ENCODE peak calls at places on chromosomes 7 and 10, in four cellular contexts. One of them, this sample, is unnamed.

GRCh38 chr10:63217120-63217605 is 84.0 kb downstream of the NRBF2 start:
- DNase-seq in IMR-90: peak
- DNase-seq in H9: no peak
- DNase-seq in H1: no peak
- DNase-seq in this sample: peak

GRCh38 chr10:99938563-99938962 is 71.2 kb downstream of the DNMBP start:
- DNase-seq in IMR-90: peak
- DNase-seq in H1: no peak
- DNase-seq in H9: no peak
- DNase-seq in this sample: no peak

GRCh38 chr10:100148353-100149211 is 37.2 kb downstream of the ERLIN1 start:
- DNase-seq in H1: no peak
- DNase-seq in H9: no peak
- DNase-seq in IMR-90: peak
- DNase-seq in this sample: no peak

GRCh38 chr10:108388716-108389115 is 1224.2 kb upstream of the SORCS1 start:
- DNase-seq in H9: no peak
- DNase-seq in H1: no peak
- DNase-seq in IMR-90: no peak
- DNase-seq in this sample: no peak

GRCh38 chr7:16785846-16786245 is 19.0 kb downstream of the AGR2 start:
- DNase-seq in H1: no peak
- DNase-seq in IMR-90: no peak
- DNase-seq in H9: no peak
- DNase-seq in this sample: peak

GRCh38 chr10:29186221-29186620 is 102.6 kb upstream of the LYZL1 start:
- DNase-seq in H1: no peak
- DNase-seq in H9: no peak
- DNase-seq in IMR-90: no peak
- DNase-seq in this sample: no peak

GRCh38 chr7:14504134-14504533 is 398.4 kb downstream of the DGKB start:
- DNase-seq in IMR-90: no peak
- DNase-seq in H1: no peak
- DNase-seq in H9: peak
- DNase-seq in this sample: peak

GRCh38 chr7:151058766-151059361 is 525 bp upstream of the SLC4A2 start:
- DNase-seq in H1: peak
- DNase-seq in H9: peak
- DNase-seq in IMR-90: no peak
- DNase-seq in this sample: peak

GRCh38 chr7:105647591-105647990 is 66.3 kb upstream of the EFCAB10 start:
- DNase-seq in H1: no peak
- DNase-seq in H9: no peak
- DNase-seq in IMR-90: no peak
- DNase-seq in this sample: no peak

GRCh38 chr10:98519936-98520335 is 73.2 kb upstream of the HPS1 start:
- DNase-seq in H1: no peak
- DNase-seq in IMR-90: no peak
- DNase-seq in H9: no peak
- DNase-seq in this sample: no peak

GRCh38 chr7:27346531-27347260 is 104.1 kb downstream of the EVX1 start:
- DNase-seq in IMR-90: peak
- DNase-seq in H9: peak
- DNase-seq in H1: no peak
- DNase-seq in this sample: peak

GRCh38 chr7:97772034-97772891 is 40.4 kb downstream of the TAC1 start:
- DNase-seq in IMR-90: no peak
- DNase-seq in H1: no peak
- DNase-seq in H9: no peak
- DNase-seq in this sample: no peak

GRCh38 chr7:88307412-88307811 is 718 bp upstream of the STEAP4 start:
- DNase-seq in IMR-90: no peak
- DNase-seq in H9: no peak
- DNase-seq in H1: no peak
- DNase-seq in this sample: no peak

GRCh38 chr10:16777473-16778370 is 39.5 kb downstream of the RSU1 start:
- DNase-seq in H9: no peak
- DNase-seq in IMR-90: peak
- DNase-seq in H1: no peak
- DNase-seq in this sample: peak

GRCh38 chr7:15326044-15326644 is 235.7 kb downstream of the AGMO start:
- DNase-seq in H9: no peak
- DNase-seq in IMR-90: peak
- DNase-seq in H1: no peak
- DNase-seq in this sample: peak

GRCh38 chr10:87925570-87925969 is 62.1 kb downstream of the PTEN start:
- DNase-seq in H1: no peak
- DNase-seq in IMR-90: no peak
- DNase-seq in H9: no peak
- DNase-seq in this sample: no peak

GRCh38 chr10:118694848-118695247 is 59.9 kb downstream of the CACUL1 start:
- DNase-seq in IMR-90: peak
- DNase-seq in H9: no peak
- DNase-seq in H1: no peak
- DNase-seq in this sample: no peak

GRCh38 chr10:12597800-12598750 is 248.7 kb downstream of the CAMK1D start:
- DNase-seq in IMR-90: no peak
- DNase-seq in H9: no peak
- DNase-seq in H1: no peak
- DNase-seq in this sample: no peak

GRCh38 chr10:21281765-21282484 is 243.6 kb downstream of the SKIDA1 start:
- DNase-seq in H1: peak
- DNase-seq in H9: peak
- DNase-seq in IMR-90: no peak
- DNase-seq in this sample: peak
- H2AK5ac ChIP-seq in H1: peak
- H2AK5ac ChIP-seq in H9: peak
- H2AK5ac ChIP-seq in IMR-90: no peak
- H2AK5ac ChIP-seq in this sample: peak

GRCh38 chr10:133003195-133003594 is 60.8 kb upstream of the CFAP46 start:
- DNase-seq in H1: no peak
- DNase-seq in IMR-90: no peak
- DNase-seq in H9: no peak
- DNase-seq in this sample: no peak
- H4K5ac ChIP-seq in H1: no peak
- H4K5ac ChIP-seq in IMR-90: no peak
- H4K5ac ChIP-seq in H9: no peak
- H4K5ac ChIP-seq in this sample: no peak

GRCh38 chr10:86661161-86662025 is 6.9 kb upstream of the LDB3 start:
- DNase-seq in H9: no peak
- DNase-seq in H1: no peak
- DNase-seq in IMR-90: peak
- DNase-seq in this sample: no peak

GRCh38 chr10:86664370-86665217 is 3.7 kb upstream of the LDB3 start:
- DNase-seq in IMR-90: no peak
- DNase-seq in H1: no peak
- DNase-seq in H9: no peak
- DNase-seq in this sample: peak

GRCh38 chr10:86663046-86663345 is 5.3 kb upstream of the LDB3 start:
- DNase-seq in H9: peak
- DNase-seq in H1: no peak
- DNase-seq in IMR-90: no peak
- DNase-seq in this sample: peak

GRCh38 chr10:86663576-86664369 is 4.5 kb upstream of the LDB3 start:
- DNase-seq in H1: no peak
- DNase-seq in IMR-90: no peak
- DNase-seq in H9: no peak
- DNase-seq in this sample: no peak

GRCh38 chr10:86662186-86663045 is 5.9 kb upstream of the LDB3 start:
- DNase-seq in H1: no peak
- DNase-seq in H9: no peak
- DNase-seq in IMR-90: no peak
- DNase-seq in this sample: no peak
- H2AK5ac ChIP-seq in H1: no peak
- H2AK5ac ChIP-seq in H9: no peak
- H2AK5ac ChIP-seq in IMR-90: no peak
- H2AK5ac ChIP-seq in this sample: no peak

GRCh38 chr10:8048281-8049008 is 6.0 kb upstream of the GATA3 start:
- DNase-seq in H1: no peak
- DNase-seq in H9: no peak
- DNase-seq in IMR-90: no peak
- DNase-seq in this sample: no peak
- H4K5ac ChIP-seq in H1: no peak
- H4K5ac ChIP-seq in H9: no peak
- H4K5ac ChIP-seq in IMR-90: no peak
- H4K5ac ChIP-seq in this sample: no peak

DNA sequence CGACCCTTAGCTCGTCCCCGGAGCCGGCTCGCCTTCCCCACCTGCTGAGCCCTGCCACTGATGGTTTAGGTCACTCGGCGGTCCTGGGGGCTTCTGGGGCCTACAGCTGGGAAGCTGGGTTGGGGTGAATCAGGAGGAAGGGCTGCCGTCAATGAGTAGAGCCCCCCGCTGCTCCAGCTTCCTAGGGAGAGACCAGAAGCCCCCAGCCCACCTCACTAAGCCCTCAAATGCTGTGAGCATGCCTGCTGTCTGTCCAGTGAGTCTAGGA is 495.6 kb upstream of the FOXK1 start:
- DNase-seq in H1: no peak
- DNase-seq in H9: no peak
- DNase-seq in IMR-90: no peak
- DNase-seq in this sample: no peak
- H2AK5ac ChIP-seq in H1: no peak
- H2AK5ac ChIP-seq in H9: no peak
- H2AK5ac ChIP-seq in IMR-90: no peak
- H2AK5ac ChIP-seq in this sample: no peak

GRCh38 chr7:65809259-65809981 is 63.5 kb upstream of the VKORC1L1 start:
- DNase-seq in H9: no peak
- DNase-seq in H1: no peak
- DNase-seq in IMR-90: no peak
- DNase-seq in this sample: no peak
- H4K5ac ChIP-seq in H9: no peak
- H4K5ac ChIP-seq in H1: no peak
- H4K5ac ChIP-seq in IMR-90: no peak
- H4K5ac ChIP-seq in this sample: no peak

GRCh38 chr7:142567676-142568075 is 181.6 kb upstream of the PRSS1 start:
- DNase-seq in IMR-90: no peak
- DNase-seq in H1: no peak
- DNase-seq in H9: peak
- DNase-seq in this sample: no peak
- H2AK5ac ChIP-seq in IMR-90: peak
- H2AK5ac ChIP-seq in H1: no peak
- H2AK5ac ChIP-seq in H9: no peak
- H2AK5ac ChIP-seq in this sample: no peak

DNA sequence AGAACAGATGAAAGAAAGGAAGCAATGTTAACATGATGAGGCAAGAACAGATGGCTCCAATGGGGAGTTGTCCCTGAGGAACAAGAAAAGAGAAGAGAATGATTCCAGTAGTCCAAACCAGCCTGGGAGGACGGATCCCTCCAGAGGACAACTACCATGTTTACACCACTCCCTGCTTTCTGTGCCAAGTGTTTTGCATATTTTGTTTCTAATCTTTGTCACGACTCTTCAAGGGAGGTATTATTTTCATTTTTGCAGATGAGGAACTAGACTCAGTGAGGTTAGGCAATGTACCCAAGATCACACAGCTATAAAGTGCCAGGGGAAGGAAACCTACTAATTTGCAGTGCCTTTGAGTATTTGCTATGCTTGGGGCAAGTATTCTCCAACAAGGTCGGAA is 116.2 kb downstream of the PARP12 start:
- DNase-seq in H9: no peak
- DNase-seq in IMR-90: no peak
- DNase-seq in H1: no peak
- DNase-seq in this sample: no peak
- H4K5ac ChIP-seq in H9: no peak
- H4K5ac ChIP-seq in IMR-90: no peak
- H4K5ac ChIP-seq in H1: no peak
- H4K5ac ChIP-seq in this sample: no peak

GRCh38 chr10:46552526-46553237 is 3.8 kb downstream of the GPRIN2 start:
- DNase-seq in IMR-90: no peak
- DNase-seq in H9: no peak
- DNase-seq in H1: no peak
- DNase-seq in this sample: no peak
- H2AK5ac ChIP-seq in IMR-90: no peak
- H2AK5ac ChIP-seq in H9: no peak
- H2AK5ac ChIP-seq in H1: no peak
- H2AK5ac ChIP-seq in this sample: no peak

This sample was measured in mesendoderm.